ENCODE peak calls at places on chromosome 14, in five cellular contexts. I is memory B cell; D is foreskin melanocyte; E is naive thymus-derived CD4-positive, alpha-beta T cell; R is stimulated activated CD4-positive, alpha-beta T cell treated with anti-CD3 and anti-CD28 coated beads, Interleukin-2, amount 100 ng/mL, for 48 hours. G is an unnamed sample.

GRCh38 chr14:89844508-89844907 is 110.0 kb downstream of the EFCAB11 start:
- DNase-seq in I (no peak), D (no peak), E (no peak), R (no peak), G (no peak)

GRCh38 chr14:63633801-63634200 is 7.9 kb downstream of the WDR89 start:
- DNase-seq in I (no peak), D (no peak), E (no peak), R (no peak), G (no peak)

GRCh38 chr14:75636100-75636692 is 24.5 kb downstream of the ERG28 start:
- DNase-seq in I (no peak), D (peak), E (no peak), R (no peak), G (no peak)

GRCh38 chr14:36207500-36207899 is 31.0 kb upstream of the PTCSC3 start:
- DNase-seq in I (no peak), D (no peak), E (no peak), R (no peak), G (no peak)

GRCh38 chr14:85332401-85332800 is 197.5 kb upstream of the FLRT2 start:
- DNase-seq in I (no peak), D (no peak), E (no peak), R (no peak), G (no peak)

GRCh38 chr14:99229654-99230215 is 42.3 kb downstream of the BCL11B start:
- DNase-seq in I (no peak), D (no peak), E (no peak), R (no peak), G (no peak)

GRCh38 chr14:73283592-73284379 is 46.5 kb downstream of the PAPLN start:
- DNase-seq in I (no peak), D (no peak), E (no peak), R (no peak), G (no peak)

GRCh38 chr14:65772901-65773574 is 360.5 kb downstream of the FUT8 start:
- DNase-seq in I (no peak), D (no peak), E (no peak), R (no peak), G (no peak)

GRCh38 chr14:90568405-90568804 is 171.6 kb downstream of the CALM1 start:
- DNase-seq in I (no peak), D (no peak), E (no peak), R (no peak), G (no peak)

GRCh38 chr14:46136456-46136855 is 515.1 kb downstream of the RPL10L start:
- DNase-seq in I (no peak), D (peak), E (no peak), R (no peak), G (no peak)

GRCh38 chr14:75231320-75231719 is 47.3 kb upstream of the FOS start:
- DNase-seq in I (no peak), D (no peak), E (no peak), R (no peak), G (no peak)

GRCh38 chr14:31166271-31166561 is 41.4 kb downstream of the HECTD1 start:
- DNase-seq in I (no peak), D (peak), E (no peak), R (no peak), G (no peak)

GRCh38 chr14:100982764-100983163 is 79.2 kb upstream of the RTL1 start:
- DNase-seq in I (no peak), D (no peak), E (no peak), R (no peak), G (no peak)

G was measured in GM12891.